ENCODE peak calls at places on chromosome 9, in eight cellular contexts. S is GM06990, B is upper lobe of left lung, T is upper lobe of right lung, Z is mucosa of descending colon, C is GM12865, U is brain microvascular endothelial cell, P is HepG2. I is an unnamed sample.
A peak's percentile ranks its signal among the peaks of the same experiment; 100 is the strongest.

GRCh38 chr9:131410051-131410491 is 16.2 kb downstream of the PRRC2B start:
- DNase-seq in P (no peak), B (no peak), S (no peak), U (no peak), T (no peak), C (peak; percentile 25), Z (no peak), I (no peak)

GRCh38 chr9:114805670-114806551 is at the start of gene TNFSF15:
- DNase-seq in B (peak; percentile 68), P (peak; percentile 49), Z (peak; percentile 65), C (peak; percentile 65), T (peak; percentile 83), S (peak; percentile 22), U (peak; percentile 14), I (peak; percentile 72)

GRCh38 chr9:88280816-88281382 is 107.3 kb upstream of the SPIN1 start:
- DNase-seq in Z (no peak), U (peak; percentile 7), B (no peak), C (no peak), T (peak; percentile 15), S (no peak), P (no peak), I (no peak)

GRCh38 chr9:37345038-37345437 is 77.5 kb upstream of the GRHPR start:
- DNase-seq in Z (no peak), B (no peak), S (no peak), T (no peak), P (no peak), U (no peak), C (no peak), I (no peak)

GRCh38 chr9:125996671-125997509 is 249.7 kb downstream of the PBX3 start:
- DNase-seq in P (no peak), Z (no peak), B (no peak), T (peak; percentile 54), U (no peak), C (no peak), S (no peak), I (no peak)

GRCh38 chr9:105053209-105053652 is 125.3 kb upstream of the ABCA1 start:
- DNase-seq in Z (no peak), T (no peak), S (peak; percentile 12), U (peak; percentile 92), C (peak; percentile 66), P (no peak), B (no peak), I (no peak)

GRCh38 chr9:92146610-92147009 is 31.4 kb upstream of the SPTLC1 start:
- DNase-seq in S (no peak), Z (no peak), U (no peak), T (no peak), P (no peak), B (no peak), C (no peak), I (no peak)

GRCh38 chr9:107683566-107683965 is 194.0 kb upstream of the KLF4 start:
- DNase-seq in P (no peak), S (no peak), B (no peak), C (no peak), Z (peak; percentile 65), T (no peak), U (no peak), I (no peak)

GRCh38 chr9:79263666-79264460 is 307.9 kb upstream of the TLE4 start:
- DNase-seq in T (no peak), P (no peak), C (no peak), B (no peak), Z (peak; percentile 14), U (peak; percentile 20), S (no peak), I (no peak)

GRCh38 chr9:73011346-73011745 is 58.5 kb upstream of the ALDH1A1 start:
- DNase-seq in T (no peak), B (no peak), S (no peak), C (no peak), Z (no peak), P (no peak), U (peak; percentile 7), I (no peak)

GRCh38 chr9:95103385-95104087 is 214.0 kb downstream of the FANCC start:
- DNase-seq in S (no peak), C (no peak), T (peak; percentile 66), B (no peak), P (peak; percentile 28), U (no peak), Z (no peak), I (no peak)

GRCh38 chr9:94553029-94553938 is 1.6 kb upstream of the PCAT7 start:
- DNase-seq in S (no peak), Z (peak; percentile 76), B (peak; percentile 56), U (no peak), P (peak; percentile 80), C (no peak), T (no peak), I (no peak)

GRCh38 chr9:1009101-1009707 is 32.7 kb downstream of the DMRT3 start:
- DNase-seq in B (peak; percentile 82), S (peak; percentile 72), U (peak; percentile 65), P (peak; percentile 60), Z (peak; percentile 89), T (peak; percentile 90), C (peak; percentile 87), I (peak; percentile 51)

GRCh38 chr9:17462869-17463464 is 115.9 kb upstream of the SH3GL2 start:
- DNase-seq in P (peak; percentile 31), U (peak; percentile 45), B (no peak), Z (peak; percentile 77), T (no peak), C (peak; percentile 52), S (no peak), I (peak; percentile 26)

GRCh38 chr9:101468116-101468515 is 32.5 kb upstream of the ALDOB start:
- DNase-seq in T (no peak), C (no peak), Z (no peak), B (no peak), P (no peak), S (no peak), U (no peak), I (no peak)

GRCh38 chr9:131334568-131335105 is 45.1 kb downstream of the PLPP7 start:
- DNase-seq in Z (no peak), U (no peak), S (no peak), T (peak; percentile 60), B (no peak), C (no peak), P (no peak), I (no peak)

GRCh38 chr9:129322022-129322621 is 144.1 kb upstream of the IER5L start:
- DNase-seq in B (no peak), S (no peak), T (peak; percentile 58), C (no peak), U (no peak), Z (no peak), P (no peak), I (no peak)

GRCh38 chr9:75855509-75855908 is 35.0 kb upstream of the PCSK5 start:
- DNase-seq in S (no peak), T (no peak), B (no peak), P (peak; percentile 13), C (peak; percentile 14), U (peak; percentile 14), Z (peak; percentile 78), I (no peak)

GRCh38 chr9:85425153-85425611 is 316.6 kb downstream of the AGTPBP1 start:
- DNase-seq in U (peak; percentile 42), S (peak; percentile 18), C (peak; percentile 73), P (peak; percentile 27), T (peak; percentile 73), Z (peak; percentile 78), B (no peak), I (no peak)
- TF ChIP-seq CTCF in U (peak; percentile 81), S (peak; percentile 83), C (peak; percentile 73), P (peak; percentile 76), T (peak; percentile 56), Z (peak; percentile 15), B (peak; percentile 57), I (peak; percentile 73)

GRCh38 chr9:4303002-4303401 is 3.1 kb upstream of the GLIS3 start:
- DNase-seq in C (no peak), P (no peak), T (no peak), Z (no peak), B (no peak), S (no peak), U (no peak), I (no peak)
- H3K4me3 ChIP-seq in C (no peak overlapping the region), P (no peak overlapping the region), T (no peak overlapping the region), Z (no peak overlapping the region), B (no peak overlapping the region), S (no peak overlapping the region), U (no peak overlapping the region), I (no peak overlapping the region)

DNA sequence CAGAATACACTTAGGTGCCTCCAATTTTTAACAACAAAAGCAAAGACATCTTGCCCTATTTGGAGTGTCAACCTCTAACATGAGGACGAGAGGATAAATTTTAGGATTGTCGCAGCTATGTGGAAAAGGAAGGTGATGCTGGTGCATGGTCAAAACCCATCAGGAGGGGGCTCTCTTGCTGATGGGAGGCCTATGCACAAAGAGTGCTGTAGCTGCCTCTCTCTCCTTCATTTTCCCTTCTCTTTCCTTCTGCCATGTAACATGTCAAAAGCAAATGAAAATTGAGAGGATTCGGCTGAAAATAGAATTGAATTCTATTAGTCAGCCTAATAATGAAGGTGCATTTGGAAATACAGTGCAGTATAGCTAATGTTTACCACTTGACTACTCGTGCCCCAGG is 578.7 kb upstream of the ZNF462 start:
- DNase-seq in B (no peak), P (no peak), U (no peak), C (no peak), S (no peak), T (no peak), Z (no peak), I (no peak)
- TF ChIP-seq CTCF in B (no peak), P (no peak), U (peak; percentile 51), C (no peak), S (peak; percentile 34), T (no peak), Z (no peak), I (peak; percentile 34)

GRCh38 chr9:77649109-77649812 is 1.1 kb upstream of the GNA14 start:
- DNase-seq in C (no peak), T (no peak), S (no peak), B (no peak), P (peak; percentile 19), Z (no peak), U (peak; percentile 8), I (no peak)

GRCh38 chr9:77647659-77648457 is at the start of gene GNA14:
- DNase-seq in T (no peak), U (no peak), P (no peak), B (peak; percentile 86), C (no peak), Z (peak; percentile 41), S (peak; percentile 20), I (no peak)

GRCh38 chr9:77651203-77651602 is 3.1 kb upstream of the GNA14 start:
- DNase-seq in T (no peak), P (no peak), U (no peak), S (no peak), B (no peak), Z (no peak), C (no peak), I (no peak)

GRCh38 chr9:77647267-77647658 is 859 bp downstream of the GNA14 start:
- DNase-seq in C (no peak), Z (no peak), B (no peak), U (no peak), S (peak; percentile 8), T (no peak), P (no peak), I (no peak)

DNA sequence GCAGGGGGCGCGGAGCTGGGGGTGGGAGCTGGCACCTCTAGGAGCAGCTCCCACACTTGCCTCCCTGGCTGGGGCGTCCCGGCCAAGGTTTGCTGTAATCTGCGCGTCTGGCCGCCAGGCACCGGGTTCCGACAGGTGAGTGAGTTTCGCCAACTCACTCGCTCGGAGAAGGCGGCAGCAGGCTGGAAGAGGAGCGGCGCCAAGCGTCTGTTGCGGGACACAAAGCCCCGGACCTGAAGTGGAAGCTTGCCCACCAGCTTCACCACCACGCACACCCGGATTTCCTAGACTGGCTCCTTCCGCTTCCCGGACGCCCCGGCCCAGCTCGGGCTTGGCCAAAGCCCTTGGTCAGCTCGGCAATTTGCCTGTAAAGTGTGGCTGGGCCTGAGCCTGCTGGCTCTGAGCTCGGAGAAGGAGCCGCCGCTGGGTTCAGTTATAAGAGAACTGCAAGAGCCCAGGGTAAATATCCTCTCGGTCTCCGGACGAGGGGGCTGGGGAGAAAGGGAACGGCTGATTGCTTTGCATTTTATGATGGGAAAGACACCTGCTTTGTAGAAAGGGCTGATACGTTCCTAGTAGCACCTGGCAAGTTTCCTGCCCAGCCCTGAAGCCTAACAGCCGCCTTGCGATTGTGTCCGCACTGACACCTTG is 461 bp upstream of the GNA14 start:
- DNase-seq in C (no peak), U (no peak), B (peak; percentile 88), P (no peak), Z (peak; percentile 75), T (peak; percentile 82), S (no peak), I (peak; percentile 55)
- H3K4me3 ChIP-seq in C (no peak overlapping the region), U (peak overlapping the region; percentile 58), B (peak overlapping the region; percentile 70), P (peak overlapping the region; percentile 40), Z (peak overlapping the region; percentile 22), T (peak overlapping the region; percentile 69), S (no peak overlapping the region), I (peak overlapping the region; percentile 33)

I was measured in LNCaP clone FGC.